ENCODE peak calls at places on chromosomes 1 and 21, in nine cellular contexts. I is A549; Z is effector memory CD4-positive, alpha-beta T cell; F is endodermal cell; X is heart right ventricle; H is sigmoid colon; O is kidney; K is left ventricle myocardium inferior; P is neuronal stem cell. D is an unnamed sample.

GRCh38 chr1:197485790-197486189 is 217.7 kb downstream of the CRB1 start:
- DNase-seq in Z (no peak), F (no peak), P (no peak), I (no peak), X (no peak), K (no peak), O (no peak), H (no peak), D (no peak)

GRCh38 chr1:2413495-2414296 is 1.3 kb upstream of the PEX10 start:
- DNase-seq in K (no peak), O (no peak), X (peak), P (no peak), H (no peak), Z (no peak), I (peak), F (peak), D (no peak)

GRCh38 chr1:64183985-64184440 is 19.4 kb upstream of the UBE2U start:
- DNase-seq in Z (no peak), F (no peak), H (no peak), X (no peak), K (no peak), I (no peak), P (no peak), O (no peak), D (no peak)

GRCh38 chr1:229124471-229125198 is 146.3 kb upstream of the RAB4A start:
- DNase-seq in X (no peak), O (no peak), I (no peak), K (no peak), F (no peak), P (no peak), Z (no peak), H (peak), D (no peak)

GRCh38 chr1:12548279-12549105 is 69.5 kb downstream of the DHRS3 start:
- DNase-seq in O (peak), K (no peak), Z (no peak), H (peak), I (no peak), X (no peak), F (no peak), P (no peak), D (no peak)

GRCh38 chr1:109385417-109385816 is 12.3 kb downstream of the SORT1 start:
- DNase-seq in Z (no peak), H (peak), P (no peak), F (no peak), K (peak), O (no peak), X (peak), I (no peak), D (no peak)

GRCh38 chr21:41953831-41954653 is at the start of gene C2CD2:
- DNase-seq in X (peak), H (peak), K (peak), I (peak), P (peak), Z (no peak), F (peak), O (peak), D (peak)

GRCh38 chr1:196160066-196160795 is 448.0 kb downstream of the KCNT2 start:
- DNase-seq in P (no peak), I (no peak), O (no peak), F (no peak), K (no peak), X (no peak), H (no peak), Z (no peak), D (peak)

GRCh38 chr1:244730153-244730933 is 77.4 kb downstream of the DESI2 start:
- DNase-seq in H (no peak), P (peak), K (peak), Z (no peak), F (peak), I (peak), X (peak), O (peak), D (peak)

GRCh38 chr1:66535149-66535548 is 1.2 kb downstream of the SGIP1 start:
- DNase-seq in H (no peak), Z (no peak), K (no peak), P (no peak), O (no peak), F (no peak), I (no peak), X (no peak), D (no peak)

GRCh38 chr1:204569478-204569877 is 53.3 kb downstream of the MDM4 start:
- DNase-seq in K (no peak), O (no peak), X (no peak), Z (no peak), F (no peak), P (no peak), I (no peak), H (no peak), D (no peak)

GRCh38 chr1:232925421-232926202 is 24.8 kb upstream of the NTPCR start:
- DNase-seq in F (no peak), P (no peak), K (no peak), Z (no peak), H (no peak), I (no peak), X (no peak), O (no peak), D (no peak)

GRCh38 chr1:201213106-201213770 is 22.6 kb downstream of the IGFN1 start:
- DNase-seq in X (no peak), H (no peak), F (no peak), Z (no peak), O (peak), P (no peak), K (no peak), I (no peak), D (no peak)

GRCh38 chr1:35901235-35901634 is 18.2 kb downstream of the AGO1 start:
- DNase-seq in O (no peak), H (no peak), Z (no peak), K (no peak), X (no peak), P (no peak), I (no peak), F (no peak), D (no peak)

GRCh38 chr1:235843458-235843857 is 23.2 kb downstream of the LYST start:
- DNase-seq in I (peak), K (no peak), H (no peak), X (no peak), Z (no peak), P (no peak), F (no peak), O (no peak), D (peak)

GRCh38 chr1:118186026-118186425 is 998 bp upstream of the SPAG17 start:
- DNase-seq in F (no peak), I (no peak), O (no peak), X (no peak), P (no peak), H (no peak), Z (no peak), K (no peak), D (no peak)
- H3K27ac ChIP-seq in F (no peak), I (no peak), O (no peak), X (no peak), P (no peak), H (no peak), Z (no peak), K (no peak), D (no peak)

DNA sequence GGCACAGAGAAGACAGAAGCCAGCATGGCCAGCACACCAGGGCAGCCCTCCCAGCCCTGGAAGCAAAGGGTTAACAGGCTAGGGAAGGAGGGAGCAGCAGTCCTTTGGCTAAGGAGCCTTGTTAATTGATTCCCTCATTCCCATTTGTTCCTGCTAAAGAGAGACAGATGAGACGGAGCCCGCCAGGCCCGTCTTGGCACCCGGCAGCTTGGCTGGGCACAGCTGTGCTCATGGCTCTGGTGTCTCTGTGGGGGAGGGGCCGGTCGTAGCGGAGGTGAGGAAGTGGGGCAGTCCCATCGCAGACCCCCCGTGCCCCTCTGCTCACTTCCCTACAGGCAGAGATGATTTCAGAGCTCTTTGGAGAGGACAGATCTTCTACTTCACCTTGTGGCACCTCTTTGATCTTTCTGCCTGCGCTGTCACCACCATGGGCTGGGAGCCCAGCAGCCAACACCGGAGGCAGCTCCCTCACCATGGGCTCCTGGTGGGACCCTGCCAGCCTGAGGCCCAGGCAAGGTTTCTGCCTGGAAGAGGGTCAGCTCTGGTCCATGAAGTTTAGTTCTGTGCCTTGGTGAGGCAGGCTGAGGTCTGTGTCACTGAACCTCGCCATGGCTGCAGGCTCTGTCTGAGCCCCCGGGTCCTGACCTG is 38.0 kb downstream of the FOXO6 start:
- DNase-seq in F (no peak), O (no peak), H (no peak), P (no peak), Z (no peak), X (peak), K (no peak), I (no peak), D (no peak)
- H3K27ac ChIP-seq in F (no peak), O (no peak), H (no peak), P (no peak), Z (no peak), X (no peak), K (peak), I (no peak), D (peak)

GRCh38 chr1:4027008-4027407 is 126.9 kb upstream of the C1orf174 start:
- DNase-seq in O (no peak), K (no peak), H (no peak), X (no peak), F (no peak), I (no peak), Z (no peak), P (no peak), D (no peak)
- H3K27ac ChIP-seq in O (no peak), K (no peak), H (no peak), X (no peak), F (no peak), I (no peak), Z (no peak), P (no peak), D (no peak)

GRCh38 chr21:15141236-15141970 is 76.6 kb upstream of the NRIP1 start:
- DNase-seq in P (no peak), Z (no peak), F (no peak), X (no peak), K (no peak), H (no peak), O (peak), I (peak), D (no peak)

GRCh38 chr21:15138475-15138874 is 73.7 kb upstream of the NRIP1 start:
- DNase-seq in X (no peak), P (no peak), K (no peak), F (no peak), I (no peak), Z (no peak), O (peak), H (no peak), D (no peak)

GRCh38 chr21:15140321-15141019 is 75.7 kb upstream of the NRIP1 start:
- DNase-seq in Z (no peak), X (no peak), K (no peak), P (no peak), I (peak), F (peak), O (peak), H (no peak), D (peak)

GRCh38 chr21:15135867-15136629 is 71.2 kb upstream of the NRIP1 start:
- DNase-seq in O (no peak), F (no peak), P (no peak), K (no peak), I (no peak), X (no peak), H (no peak), Z (no peak), D (no peak)

GRCh38 chr21:15139881-15140280 is 75.1 kb upstream of the NRIP1 start:
- DNase-seq in X (no peak), H (no peak), O (no peak), I (no peak), F (no peak), K (no peak), Z (no peak), P (no peak), D (no peak)
- H3K27ac ChIP-seq in X (no peak), H (no peak), O (peak), I (peak), F (peak), K (no peak), Z (no peak), P (no peak), D (no peak)

D was measured in cardiac muscle cell.